ENCODE peak calls at places on chromosomes 4 and X, in nine cellular contexts. X is EL; B is Karpas-422; S is GM12865; O is choroid plexus epithelial cell; H is colonic mucosa; L is Peyer's patch; R is NCI-H1092; F is effector memory CD4-positive, alpha-beta T cell. Z is an unnamed sample.
A peak's percentile ranks its signal among the peaks of the same experiment; 100 is the strongest.

GRCh38 chr4:53908661-53909078 is 155.7 kb downstream of the CHIC2 start:
- DNase-seq in X (peak; percentile 91), B (peak; percentile 84), S (peak; percentile 62), O (peak; percentile 97), H (peak; percentile 38), L (no peak), R (peak; percentile 62), F (no peak), Z (peak; percentile 71)

GRCh38 chrX:67555578-67556203 is 11.9 kb downstream of the AR start:
- DNase-seq in X (peak; percentile 48), B (peak; percentile 71), S (peak; percentile 14), O (peak; percentile 51), H (peak; percentile 30), L (no peak), R (no peak), F (no peak), Z (no peak)

GRCh38 chr4:138535316-138535715 is 293.2 kb upstream of the SLC7A11 start:
- DNase-seq in X (peak; percentile 42), B (no peak), S (no peak), O (no peak), H (no peak), L (no peak), R (no peak), F (no peak), Z (no peak)

GRCh38 chr4:95998311-95998710 is 158.4 kb downstream of the PDHA2 start:
- DNase-seq in X (no peak), B (no peak), S (no peak), O (peak; percentile 43), H (no peak), L (no peak), R (no peak), F (no peak), Z (no peak)

GRCh38 chr4:86358176-86358701 is 1.6 kb downstream of the MAPK10 start:
- DNase-seq in X (no peak), B (peak; percentile 74), S (no peak), O (peak; percentile 65), H (no peak), L (no peak), R (no peak), F (no peak), Z (no peak)

GRCh38 chr4:82753725-82754410 is 44.7 kb downstream of the SCD5 start:
- DNase-seq in X (no peak), B (no peak), S (no peak), O (no peak), H (no peak), L (no peak), R (no peak), F (no peak), Z (no peak)

GRCh38 chr4:139641218-139641617 is 24.4 kb upstream of the MGST2 start:
- DNase-seq in X (peak; percentile 91), B (no peak), S (no peak), O (peak; percentile 55), H (no peak), L (no peak), R (no peak), F (no peak), Z (no peak)

GRCh38 chr4:96736352-96736889 is 896.5 kb downstream of the PDHA2 start:
- DNase-seq in X (no peak), B (no peak), S (no peak), O (peak; percentile 92), H (no peak), L (no peak), R (no peak), F (no peak), Z (no peak)